ENCODE peak calls at places on chromosomes 12 and 14, in four cellular contexts. F is MM.1S; O is GM23338; K is CD8-positive, alpha-beta T cell. B is an unnamed sample.

GRCh38 chr14:33839193-33840076 is 111.4 kb downstream of the EGLN3 start:
- DNase-seq in K (peak; percentile 34), F (peak; percentile 36), O (peak; percentile 79), B (peak; percentile 39)

GRCh38 chr12:12807970-12808702 is 5.0 kb upstream of the DDX47 start:
- DNase-seq in O (no peak), F (peak; percentile 79), K (peak; percentile 46), B (no peak)

GRCh38 chr12:45342848-45343247 is 127.0 kb downstream of the ANO6 start:
- DNase-seq in F (no peak), K (no peak), O (no peak), B (no peak)

GRCh38 chr12:107242189-107242588 is 148.8 kb upstream of the CRY1 start:
- DNase-seq in F (no peak), O (peak; percentile 21), K (no peak), B (no peak)

GRCh38 chr14:90619911-90620310 is 196.3 kb downstream of the TTC7B start:
- DNase-seq in O (no peak), F (no peak), K (no peak), B (no peak)

GRCh38 chr14:37420622-37421021 is 174.4 kb downstream of the FOXA1 start:
- DNase-seq in F (no peak), O (no peak), K (no peak), B (no peak)

GRCh38 chr12:108204117-108204516 is 75.0 kb downstream of the WSCD2 start:
- DNase-seq in F (no peak), O (no peak), K (no peak), B (no peak)

GRCh38 chr12:49505672-49506071 is 33.2 kb upstream of the KCNH3 start:
- DNase-seq in K (no peak), O (no peak), F (no peak), B (no peak)

GRCh38 chr14:54567634-54568561 is 970 bp downstream of the SAMD4A start:
- DNase-seq in K (peak; percentile 18), F (peak; percentile 30), O (peak; percentile 81), B (no peak)

DNA sequence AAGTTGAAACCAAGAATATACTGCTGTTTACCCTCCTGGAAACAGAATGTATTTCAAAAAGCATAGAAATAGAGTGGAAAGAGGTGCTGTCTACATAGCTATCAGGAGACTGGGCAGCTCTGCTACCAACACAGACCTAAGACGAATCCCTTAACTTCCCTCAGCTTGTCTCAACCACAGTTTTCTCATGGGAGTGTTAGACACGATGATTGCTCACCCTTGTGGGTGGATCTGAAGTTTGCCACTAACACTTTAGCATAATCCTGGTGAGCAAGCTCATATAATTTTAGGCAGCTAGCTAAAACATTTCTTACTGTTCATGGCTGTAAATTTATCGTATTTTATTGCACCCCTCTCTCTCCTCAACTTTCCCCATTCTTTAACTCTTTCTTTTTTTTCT is 38.5 kb downstream of the C12orf75 start:
- DNase-seq in F (no peak), K (no peak), O (no peak), B (no peak)
- TF ChIP-seq CTCF in F (no peak), K (no peak), O (no peak), B (no peak)

GRCh38 chr14:99029150-99029915 is 242.7 kb downstream of the BCL11B start:
- DNase-seq in K (no peak), O (no peak), F (no peak), B (no peak)
- TF ChIP-seq CTCF in K (no peak), O (peak; percentile 44), F (no peak), B (no peak)

GRCh38 chr14:71314717-71315116 is 407.5 kb downstream of the PCNX1 start:
- DNase-seq in F (no peak), O (peak; percentile 24), K (no peak), B (no peak)
- TF ChIP-seq CTCF in F (no peak), O (peak; percentile 57), K (no peak), B (no peak)

GRCh38 chr14:63843796-63844195 is 9.0 kb upstream of the SYNE2 start:
- DNase-seq in F (no peak), O (no peak), K (no peak), B (no peak)

DNA sequence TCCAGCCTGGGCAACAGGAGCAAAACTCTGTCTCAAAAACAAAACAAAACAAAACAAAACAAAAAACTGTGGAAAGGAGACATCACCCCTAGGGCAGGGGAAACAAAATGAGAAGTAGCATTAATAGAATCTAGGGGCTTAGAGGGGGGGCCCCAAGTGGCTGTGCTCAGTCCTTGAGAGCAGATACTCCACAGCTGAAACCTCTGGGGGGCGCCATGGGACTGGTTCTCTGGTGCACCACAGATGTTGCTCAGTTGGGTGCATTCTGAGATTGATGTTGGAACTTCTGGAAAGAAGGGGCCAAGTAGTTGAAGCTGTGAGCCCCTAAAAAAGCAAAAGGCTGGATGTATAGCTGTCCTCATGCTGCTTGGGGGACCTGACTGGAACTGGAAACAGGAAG is 11.8 kb upstream of the SYNE2 start:
- DNase-seq in K (peak; percentile 56), O (peak; percentile 84), F (no peak), B (no peak)
- TF ChIP-seq CTCF in K (peak; percentile 32), O (peak; percentile 84), F (no peak), B (no peak)

GRCh38 chr14:65164068-65164824 is 61.9 kb upstream of the MAX start:
- DNase-seq in K (peak; percentile 5), F (peak; percentile 31), O (peak; percentile 68), B (no peak)
- TF ChIP-seq CTCF in K (peak; percentile 76), F (peak; percentile 50), O (peak; percentile 74), B (no peak)

GRCh38 chr14:59190372-59190771 is 1.9 kb downstream of the DAAM1 start:
- DNase-seq in F (no peak), K (no peak), O (peak; percentile 75), B (no peak)
- TF ChIP-seq CTCF in F (peak; percentile 25), K (no peak), O (peak; percentile 55), B (no peak)

GRCh38 chr12:116532428-116532827 is 26.8 kb upstream of the MAP1LC3B2 start:
- DNase-seq in F (no peak), O (no peak), K (no peak), B (no peak)
- TF ChIP-seq CTCF in F (no peak), O (peak; percentile 15), K (no peak), B (no peak)

GRCh38 chr12:76084277-76085158 is at the start of gene NAP1L1:
- DNase-seq in O (peak; percentile 98), F (peak; percentile 98), K (peak; percentile 95), B (peak; percentile 91)
- TF ChIP-seq CTCF in O (no peak), F (no peak), K (no peak), B (no peak)

DNA sequence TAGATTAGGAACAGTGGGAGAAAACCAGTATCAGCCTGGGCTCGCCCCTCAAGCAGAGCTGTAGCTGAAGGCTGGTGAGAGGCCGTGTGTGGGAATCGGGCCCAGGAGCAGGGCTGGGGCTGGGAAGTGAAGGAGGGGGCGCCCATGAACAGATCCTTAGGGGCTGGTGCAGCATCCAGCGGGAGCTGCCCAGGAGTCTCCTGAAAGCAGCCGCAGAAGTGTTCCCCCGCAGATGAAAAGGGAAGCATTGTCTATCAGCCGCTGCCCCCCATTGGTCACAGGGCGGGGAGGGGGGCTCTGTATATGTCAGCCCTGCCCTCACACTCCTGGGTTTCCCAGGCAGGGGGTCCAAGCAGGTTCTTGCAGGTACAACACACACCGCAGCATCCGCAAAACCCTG is 15.6 kb upstream of the RFLNA start:
- DNase-seq in O (no peak), F (no peak), K (no peak), B (no peak)
- TF ChIP-seq CTCF in O (no peak), F (no peak), K (no peak), B (no peak)

GRCh38 chr12:18135509-18135908 is 45.5 kb upstream of the RERGL start:
- DNase-seq in F (no peak), O (no peak), K (no peak), B (no peak)

GRCh38 chr12:18140969-18141368 is 51.0 kb upstream of the RERGL start:
- DNase-seq in O (no peak), F (no peak), K (no peak), B (no peak)

GRCh38 chr12:18141583-18141982 is 51.6 kb upstream of the RERGL start:
- DNase-seq in O (no peak), K (no peak), F (no peak), B (no peak)

GRCh38 chr12:18139254-18139653 is 49.3 kb upstream of the RERGL start:
- DNase-seq in O (no peak), K (no peak), F (no peak), B (no peak)

DNA sequence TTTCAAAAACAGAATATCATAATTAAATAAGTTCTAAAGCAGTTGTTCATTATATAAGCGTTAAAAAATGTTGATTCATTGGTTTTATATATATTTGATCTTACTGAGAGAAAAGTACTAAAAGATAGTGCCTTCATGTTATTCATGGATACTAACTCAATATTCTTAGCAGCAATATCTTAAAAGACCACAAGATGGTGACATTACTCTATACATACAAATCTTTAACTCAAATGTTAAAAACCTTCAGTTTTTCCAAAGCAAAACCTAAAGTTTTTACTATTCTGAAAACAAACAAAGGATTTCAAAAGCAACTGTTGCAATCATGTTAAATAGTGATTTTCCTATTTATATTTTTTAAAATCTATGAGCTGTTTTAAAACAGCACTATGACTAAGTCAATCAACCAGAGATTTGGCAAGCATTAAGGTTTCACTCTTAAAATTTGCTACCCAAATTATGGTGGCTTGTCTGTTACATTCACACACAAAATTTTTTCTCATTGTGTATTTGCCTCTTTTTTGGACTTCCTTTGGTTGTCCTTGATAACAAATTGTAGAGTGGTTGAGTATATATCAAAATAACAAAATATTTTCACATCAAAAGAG is 50.1 kb upstream of the RERGL start:
- DNase-seq in F (peak; percentile 28), O (peak; percentile 63), K (no peak), B (no peak)
- TF ChIP-seq CTCF in F (peak; percentile 62), O (no peak), K (no peak), B (no peak)

B was measured in omental fat pad.